ENCODE peak calls at places on chromosomes 2 and 18, in four cellular contexts. L is GM12878, R is K562, P is GM12891. E is an unnamed sample.
A peak's percentile ranks its signal among the peaks of the same experiment; 100 is the strongest.

GRCh38 chr2:160977854-160978253 is 182.4 kb upstream of the TANK start:
- DNase-seq in P (no peak), L (no peak), R (no peak), E (no peak)

GRCh38 chr2:234483568-234484251 is 13.2 kb downstream of the ARL4C start:
- DNase-seq in R (no peak), L (peak; percentile 40), P (no peak), E (peak; percentile 94)

GRCh38 chr18:48124857-48125626 is 194.6 kb upstream of the SMAD2 start:
- DNase-seq in L (peak; percentile 9), P (no peak), R (no peak), E (no peak)

GRCh38 chr2:7269993-7270392 is 352.8 kb downstream of the RNF144A start:
- DNase-seq in L (no peak), P (no peak), R (no peak), E (no peak)

GRCh38 chr18:44130365-44130942 is 550.2 kb upstream of the SETBP1 start:
- DNase-seq in R (peak; percentile 8), L (no peak), P (peak; percentile 36), E (peak; percentile 5)

GRCh38 chr18:3424280-3424890 is 25.6 kb upstream of the TGIF1 start:
- DNase-seq in P (no peak), L (no peak), R (no peak), E (peak; percentile 26)

GRCh38 chr2:8599421-8600242 is 82.2 kb upstream of the ID2 start:
- DNase-seq in R (no peak), P (no peak), L (no peak), E (no peak)

GRCh38 chr2:20148411-20148810 is 76.5 kb downstream of the SDC1 start:
- DNase-seq in L (no peak), P (no peak), R (no peak), E (no peak)

GRCh38 chr2:111698743-111699554 is 185.0 kb downstream of the ANAPC1 start:
- DNase-seq in R (peak; percentile 94), L (no peak), P (no peak), E (peak; percentile 95)

GRCh38 chr2:209936106-209936663 is 66.3 kb upstream of the RPE start:
- DNase-seq in L (no peak), R (no peak), P (no peak), E (no peak)

GRCh38 chr2:10608273-10608672 is 81.5 kb downstream of the NOL10 start:
- DNase-seq in P (no peak), L (no peak), R (no peak), E (no peak)

GRCh38 chr2:10614940-10615339 is 74.8 kb downstream of the NOL10 start:
- DNase-seq in P (no peak), L (no peak), R (no peak), E (no peak)

GRCh38 chr2:10613263-10613662 is 76.5 kb downstream of the NOL10 start:
- DNase-seq in L (no peak), R (no peak), P (no peak), E (no peak)

GRCh38 chr2:10610213-10610892 is 79.4 kb downstream of the NOL10 start:
- DNase-seq in R (no peak), P (no peak), L (no peak), E (no peak)
- TF ChIP-seq SPI1 in R (no peak), P (no peak), L (no peak), E (no peak)

GRCh38 chr2:222884765-222885424 is 24.1 kb downstream of the ACSL3 start:
- DNase-seq in L (no peak), P (no peak), R (no peak), E (no peak)
- TF ChIP-seq SPI1 in L (no peak), P (no peak), R (no peak), E (no peak)

DNA sequence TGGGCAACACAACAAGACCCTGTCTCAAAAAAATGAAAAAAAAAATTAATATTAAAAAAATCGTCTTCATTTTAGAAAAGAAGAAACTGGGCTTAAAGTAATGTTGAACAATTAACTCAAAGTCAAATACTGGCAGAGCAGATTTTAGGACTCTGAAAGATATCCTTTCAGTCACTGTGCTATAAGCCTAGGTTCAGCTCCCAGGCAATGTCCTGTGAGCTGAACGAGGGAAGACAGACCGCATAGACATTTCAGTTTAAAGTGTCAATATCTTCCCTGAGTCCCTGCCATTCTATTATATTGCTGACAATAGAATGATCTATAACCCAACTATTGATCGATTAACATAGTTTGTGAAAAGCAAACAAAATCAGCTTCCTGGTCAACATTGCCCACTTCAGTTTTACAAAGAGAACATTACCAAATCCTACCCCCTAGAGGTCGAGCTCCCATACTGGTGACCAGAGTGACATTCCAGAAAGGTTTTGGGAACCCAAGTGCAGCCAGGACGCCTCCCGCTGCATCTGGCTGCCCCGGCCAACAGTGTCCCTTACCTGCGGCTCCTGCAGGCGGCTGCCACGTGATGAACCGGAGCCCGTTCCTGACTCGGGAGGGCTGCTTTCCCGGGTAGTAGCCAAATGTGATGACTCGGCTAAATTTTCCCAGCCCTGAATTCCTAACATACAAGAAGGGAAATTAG is 639 bp downstream of the MRO start:
- DNase-seq in L (no peak), P (no peak), R (no peak), E (no peak)
- TF ChIP-seq SPI1 in L (no peak), P (no peak), R (no peak), E (no peak)

GRCh38 chr18:50428531-50429206 is 53.8 kb downstream of the SKA1 start:
- DNase-seq in L (no peak), P (no peak), R (no peak), E (no peak)
- TF ChIP-seq SPI1 in L (no peak), P (no peak), R (no peak), E (no peak)

DNA sequence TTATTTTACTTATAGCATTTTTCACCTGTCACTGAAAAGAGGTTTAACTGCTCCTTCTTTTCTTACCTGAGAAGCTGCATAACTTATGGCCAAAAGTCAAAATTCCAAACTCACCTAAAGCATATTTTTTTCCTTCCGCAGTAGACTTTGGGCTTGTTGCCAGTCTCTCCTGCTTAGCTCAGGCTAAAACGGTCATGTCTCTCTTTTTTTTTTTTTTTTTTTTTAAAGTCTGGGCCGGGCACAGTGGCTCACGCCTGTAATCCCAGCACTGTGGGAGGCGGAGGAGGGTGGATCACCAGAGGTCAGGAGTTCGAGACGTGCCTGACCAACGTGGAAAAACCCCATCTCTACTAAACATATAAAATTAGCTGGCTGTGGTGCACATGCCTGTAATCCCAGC is 113.5 kb downstream of the RTN4 start:
- DNase-seq in R (no peak), L (no peak), P (no peak), E (no peak)
- TF ChIP-seq SPI1 in R (no peak), L (no peak), P (no peak), E (no peak)

DNA sequence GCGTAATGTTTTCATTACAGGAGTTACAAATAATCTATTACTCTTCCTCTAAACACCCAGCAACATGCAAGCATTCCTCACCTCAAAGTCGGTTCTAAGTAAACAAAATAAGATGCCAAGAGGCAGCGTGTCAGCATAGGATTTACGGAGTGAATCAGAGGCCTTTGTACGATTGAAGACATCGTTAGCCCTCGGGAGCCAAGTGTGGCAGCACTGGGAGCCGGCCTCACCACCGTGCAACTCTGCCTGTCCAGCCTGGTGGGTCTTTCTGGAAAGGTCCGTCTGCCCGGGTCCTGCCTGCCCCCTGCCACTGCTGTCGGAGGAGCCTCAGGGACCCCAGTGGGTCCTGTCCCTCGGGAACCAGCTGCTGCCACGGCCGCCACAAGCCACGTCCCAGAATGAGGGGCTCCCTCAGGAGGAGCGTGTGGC is 80.1 kb upstream of the CTDP1 start:
- DNase-seq in R (no peak), L (no peak), P (no peak), E (no peak)
- TF ChIP-seq SPI1 in R (no peak), L (no peak), P (no peak), E (no peak)

E was measured in HL-60.